ENCODE peak calls at places on chromosomes 2 and 18, in five cellular contexts. One of them, this sample, is unnamed.

GRCh38 chr18:3251963-3252277 is 4.3 kb downstream of the MYL12A start:
- DNase-seq in ecto neural progenitor cell: no peak
- DNase-seq in foreskin fibroblast: no peak
- DNase-seq in chondrocyte: no peak
- DNase-seq in activated CD4-positive, alpha-beta T cell treated with anti-CD3 and anti-CD28 coated beads, Interleukin-2, amount 10 ng/mL, durations not matched to agents 7 days and 5 days: no peak
- DNase-seq in this sample: no peak

GRCh38 chr2:223860809-223861738 is 23.7 kb upstream of the AP1S3 start:
- DNase-seq in foreskin fibroblast: peak
- DNase-seq in activated CD4-positive, alpha-beta T cell treated with anti-CD3 and anti-CD28 coated beads, Interleukin-2, amount 10 ng/mL, durations not matched to agents 7 days and 5 days: no peak
- DNase-seq in ecto neural progenitor cell: no peak
- DNase-seq in chondrocyte: no peak
- DNase-seq in this sample: no peak

GRCh38 chr2:161426788-161427412 is 10.8 kb downstream of the TBR1 start:
- DNase-seq in activated CD4-positive, alpha-beta T cell treated with anti-CD3 and anti-CD28 coated beads, Interleukin-2, amount 10 ng/mL, durations not matched to agents 7 days and 5 days: peak
- DNase-seq in foreskin fibroblast: peak
- DNase-seq in ecto neural progenitor cell: peak
- DNase-seq in chondrocyte: no peak
- DNase-seq in this sample: no peak

GRCh38 chr2:227853765-227854271 is 17.6 kb upstream of the DAW1 start:
- DNase-seq in activated CD4-positive, alpha-beta T cell treated with anti-CD3 and anti-CD28 coated beads, Interleukin-2, amount 10 ng/mL, durations not matched to agents 7 days and 5 days: no peak
- DNase-seq in ecto neural progenitor cell: no peak
- DNase-seq in foreskin fibroblast: peak
- DNase-seq in chondrocyte: no peak
- DNase-seq in this sample: no peak

GRCh38 chr2:71801969-71802368 is 345.7 kb downstream of the CYP26B1 start:
- DNase-seq in chondrocyte: no peak
- DNase-seq in foreskin fibroblast: peak
- DNase-seq in ecto neural progenitor cell: peak
- DNase-seq in activated CD4-positive, alpha-beta T cell treated with anti-CD3 and anti-CD28 coated beads, Interleukin-2, amount 10 ng/mL, durations not matched to agents 7 days and 5 days: no peak
- DNase-seq in this sample: no peak

GRCh38 chr2:100974712-100975520 is 27.2 kb upstream of the RPL31 start:
- DNase-seq in chondrocyte: no peak
- DNase-seq in ecto neural progenitor cell: no peak
- DNase-seq in foreskin fibroblast: no peak
- DNase-seq in activated CD4-positive, alpha-beta T cell treated with anti-CD3 and anti-CD28 coated beads, Interleukin-2, amount 10 ng/mL, durations not matched to agents 7 days and 5 days: no peak
- DNase-seq in this sample: no peak

GRCh38 chr2:170076189-170076588 is 101.8 kb upstream of the MYO3B start:
- DNase-seq in activated CD4-positive, alpha-beta T cell treated with anti-CD3 and anti-CD28 coated beads, Interleukin-2, amount 10 ng/mL, durations not matched to agents 7 days and 5 days: no peak
- DNase-seq in ecto neural progenitor cell: no peak
- DNase-seq in foreskin fibroblast: no peak
- DNase-seq in chondrocyte: no peak
- DNase-seq in this sample: no peak

GRCh38 chr2:179460530-179460929 is 195.9 kb upstream of the SESTD1 start:
- DNase-seq in chondrocyte: no peak
- DNase-seq in activated CD4-positive, alpha-beta T cell treated with anti-CD3 and anti-CD28 coated beads, Interleukin-2, amount 10 ng/mL, durations not matched to agents 7 days and 5 days: no peak
- DNase-seq in foreskin fibroblast: peak
- DNase-seq in ecto neural progenitor cell: no peak
- DNase-seq in this sample: no peak

GRCh38 chr2:42223822-42224268 is 54.7 kb downstream of the EML4 start:
- DNase-seq in activated CD4-positive, alpha-beta T cell treated with anti-CD3 and anti-CD28 coated beads, Interleukin-2, amount 10 ng/mL, durations not matched to agents 7 days and 5 days: no peak
- DNase-seq in ecto neural progenitor cell: no peak
- DNase-seq in chondrocyte: no peak
- DNase-seq in foreskin fibroblast: peak
- DNase-seq in this sample: no peak

GRCh38 chr18:78659748-78660147 is 319.9 kb upstream of the SALL3 start:
- DNase-seq in ecto neural progenitor cell: peak
- DNase-seq in chondrocyte: peak
- DNase-seq in foreskin fibroblast: no peak
- DNase-seq in activated CD4-positive, alpha-beta T cell treated with anti-CD3 and anti-CD28 coated beads, Interleukin-2, amount 10 ng/mL, durations not matched to agents 7 days and 5 days: no peak
- DNase-seq in this sample: no peak

GRCh38 chr2:54084600-54084999 is 30.8 kb upstream of the ACYP2 start:
- DNase-seq in foreskin fibroblast: peak
- DNase-seq in chondrocyte: no peak
- DNase-seq in activated CD4-positive, alpha-beta T cell treated with anti-CD3 and anti-CD28 coated beads, Interleukin-2, amount 10 ng/mL, durations not matched to agents 7 days and 5 days: no peak
- DNase-seq in ecto neural progenitor cell: no peak
- DNase-seq in this sample: no peak

GRCh38 chr2:10497797-10498251 is 49.7 kb upstream of the ODC1 start:
- DNase-seq in chondrocyte: no peak
- DNase-seq in ecto neural progenitor cell: no peak
- DNase-seq in foreskin fibroblast: peak
- DNase-seq in activated CD4-positive, alpha-beta T cell treated with anti-CD3 and anti-CD28 coated beads, Interleukin-2, amount 10 ng/mL, durations not matched to agents 7 days and 5 days: peak
- DNase-seq in this sample: peak

GRCh38 chr2:101386599-101387150 is 628 bp downstream of the CREG2 start:
- DNase-seq in foreskin fibroblast: no peak
- DNase-seq in ecto neural progenitor cell: no peak
- DNase-seq in chondrocyte: no peak
- DNase-seq in activated CD4-positive, alpha-beta T cell treated with anti-CD3 and anti-CD28 coated beads, Interleukin-2, amount 10 ng/mL, durations not matched to agents 7 days and 5 days: no peak
- DNase-seq in this sample: no peak

GRCh38 chr2:62287895-62288589 is 92.1 kb downstream of the B3GNT2 start:
- DNase-seq in activated CD4-positive, alpha-beta T cell treated with anti-CD3 and anti-CD28 coated beads, Interleukin-2, amount 10 ng/mL, durations not matched to agents 7 days and 5 days: no peak
- DNase-seq in ecto neural progenitor cell: no peak
- DNase-seq in chondrocyte: no peak
- DNase-seq in foreskin fibroblast: peak
- DNase-seq in this sample: peak

GRCh38 chr2:48768669-48769068 is 13.1 kb upstream of the LHCGR start:
- DNase-seq in activated CD4-positive, alpha-beta T cell treated with anti-CD3 and anti-CD28 coated beads, Interleukin-2, amount 10 ng/mL, durations not matched to agents 7 days and 5 days: no peak
- DNase-seq in foreskin fibroblast: no peak
- DNase-seq in chondrocyte: no peak
- DNase-seq in ecto neural progenitor cell: no peak
- DNase-seq in this sample: no peak

GRCh38 chr2:15842771-15843666 is 97.3 kb upstream of the MYCN start:
- DNase-seq in activated CD4-positive, alpha-beta T cell treated with anti-CD3 and anti-CD28 coated beads, Interleukin-2, amount 10 ng/mL, durations not matched to agents 7 days and 5 days: no peak
- DNase-seq in chondrocyte: no peak
- DNase-seq in ecto neural progenitor cell: no peak
- DNase-seq in foreskin fibroblast: no peak
- DNase-seq in this sample: no peak

GRCh38 chr2:59932341-59932740 is 621.1 kb downstream of the BCL11A start:
- DNase-seq in ecto neural progenitor cell: no peak
- DNase-seq in activated CD4-positive, alpha-beta T cell treated with anti-CD3 and anti-CD28 coated beads, Interleukin-2, amount 10 ng/mL, durations not matched to agents 7 days and 5 days: no peak
- DNase-seq in foreskin fibroblast: no peak
- DNase-seq in chondrocyte: no peak
- DNase-seq in this sample: no peak

GRCh38 chr18:34773961-34774754 is 64.1 kb downstream of the DTNA start:
- DNase-seq in activated CD4-positive, alpha-beta T cell treated with anti-CD3 and anti-CD28 coated beads, Interleukin-2, amount 10 ng/mL, durations not matched to agents 7 days and 5 days: no peak
- DNase-seq in ecto neural progenitor cell: no peak
- DNase-seq in chondrocyte: no peak
- DNase-seq in foreskin fibroblast: peak
- DNase-seq in this sample: no peak

GRCh38 chr2:98749053-98749450 is 18.1 kb upstream of the MGAT4A start:
- DNase-seq in activated CD4-positive, alpha-beta T cell treated with anti-CD3 and anti-CD28 coated beads, Interleukin-2, amount 10 ng/mL, durations not matched to agents 7 days and 5 days: no peak
- DNase-seq in ecto neural progenitor cell: no peak
- DNase-seq in foreskin fibroblast: peak
- DNase-seq in chondrocyte: no peak
- DNase-seq in this sample: no peak

GRCh38 chr2:191516260-191516659 is 161.7 kb upstream of the NABP1 start:
- DNase-seq in ecto neural progenitor cell: no peak
- DNase-seq in foreskin fibroblast: no peak
- DNase-seq in activated CD4-positive, alpha-beta T cell treated with anti-CD3 and anti-CD28 coated beads, Interleukin-2, amount 10 ng/mL, durations not matched to agents 7 days and 5 days: no peak
- DNase-seq in chondrocyte: no peak
- DNase-seq in this sample: no peak

GRCh38 chr2:132009874-132010521 is 151.8 kb downstream of the ANKRD30BL start:
- DNase-seq in ecto neural progenitor cell: peak
- DNase-seq in chondrocyte: no peak
- DNase-seq in foreskin fibroblast: no peak
- DNase-seq in activated CD4-positive, alpha-beta T cell treated with anti-CD3 and anti-CD28 coated beads, Interleukin-2, amount 10 ng/mL, durations not matched to agents 7 days and 5 days: no peak
- DNase-seq in this sample: no peak

GRCh38 chr2:26347286-26347865 is 787 bp upstream of the ADGRF3 start:
- DNase-seq in ecto neural progenitor cell: no peak
- DNase-seq in chondrocyte: no peak
- DNase-seq in activated CD4-positive, alpha-beta T cell treated with anti-CD3 and anti-CD28 coated beads, Interleukin-2, amount 10 ng/mL, durations not matched to agents 7 days and 5 days: no peak
- DNase-seq in foreskin fibroblast: no peak
- DNase-seq in this sample: no peak

GRCh38 chr2:109382236-109382930 is 231.4 kb downstream of the SEPTIN10 start:
- DNase-seq in foreskin fibroblast: peak
- DNase-seq in chondrocyte: no peak
- DNase-seq in ecto neural progenitor cell: peak
- DNase-seq in activated CD4-positive, alpha-beta T cell treated with anti-CD3 and anti-CD28 coated beads, Interleukin-2, amount 10 ng/mL, durations not matched to agents 7 days and 5 days: no peak
- DNase-seq in this sample: no peak

This sample was measured in central memory CD4-positive, alpha-beta T cell.